ENCODE peak calls at places on chromosomes 16 and 17, in seven cellular contexts. P is stimulated activated CD8-positive, alpha-beta memory T cell treated with anti-CD3 and anti-CD28 coated beads, Interleukin-7, amount 100 ng/mL, for 1 hour; G is NCI-H1092 treated with DMSO at 0.1 percent for 48 hours; E is ELR; H is tibial nerve; J is upper lobe of right lung; O is HFFc6. C is an unnamed sample.

GRCh38 chr16:57138281-57138935 is 46.0 kb downstream of the CPNE2 start:
- DNase-seq in G (no peak), P (no peak), H (no peak), E (no peak), O (no peak), J (peak; percentile 29), C (no peak)

GRCh38 chr17:18253947-18254821 is 4.4 kb downstream of the FLII start:
- DNase-seq in O (no peak), P (no peak), J (no peak), H (no peak), G (no peak), E (no peak), C (no peak)

GRCh38 chr16:75252049-75252864 is 833 bp upstream of the BCAR1 start:
- DNase-seq in H (no peak), J (no peak), O (no peak), P (no peak), E (no peak), G (no peak), C (no peak)

GRCh38 chr17:74424658-74425057 is 7.2 kb upstream of the GPRC5C start:
- DNase-seq in E (no peak), O (no peak), G (no peak), J (no peak), P (no peak), H (no peak), C (no peak)

GRCh38 chr17:74953129-74953687 is 17.5 kb downstream of the OTOP3 start:
- DNase-seq in J (no peak), H (no peak), O (no peak), G (no peak), E (no peak), P (no peak), C (no peak)

GRCh38 chr17:45425125-45425983 is 7.3 kb downstream of the ARHGAP27 start:
- DNase-seq in J (peak; percentile 91), H (no peak), G (no peak), E (peak; percentile 89), P (no peak), O (peak; percentile 57), C (peak; percentile 99)

GRCh38 chr17:83057793-83058477 is 21.5 kb upstream of the METRNL start:
- DNase-seq in G (no peak), P (no peak), H (peak; percentile 9), E (no peak), O (no peak), J (peak; percentile 65), C (no peak)

GRCh38 chr17:46193246-46193625 is at the start of gene KANSL1:
- DNase-seq in P (peak; percentile 58), O (peak; percentile 82), J (peak; percentile 95), H (peak; percentile 64), E (peak; percentile 99), G (peak; percentile 89), C (peak; percentile 87)

GRCh38 chr17:47970725-47971511 is at the start of gene CDK5RAP3:
- DNase-seq in E (peak; percentile 100), J (peak; percentile 100), P (peak; percentile 96), O (peak; percentile 99), H (peak; percentile 100), G (peak; percentile 99), C (peak; percentile 99)

GRCh38 chr17:62702746-62703268 is 75.3 kb downstream of the MRC2 start:
- DNase-seq in O (no peak), J (no peak), E (no peak), G (no peak), H (no peak), P (no peak), C (no peak)

C was measured in HepG2.